ENCODE peak calls at places on chromosomes 2 and 18, in ten cellular contexts. S is IMR-90; U is cardiac fibroblast; Q is GM12878; I is right cardiac atrium; C is neuronal stem cell; V is Jurkat, Clone E6-1; W is aorta; N is HL-60; Z is heart right ventricle. O is an unnamed sample.

GRCh38 chr2:200397785-200398184 is 91.3 kb downstream of the SPATS2L start:
- DNase-seq in W (no peak), U (peak; percentile 36), C (no peak), S (peak; percentile 64), N (no peak), I (no peak), Q (no peak), V (no peak), Z (no peak), O (no peak)

GRCh38 chr2:149258531-149258930 is 71.9 kb upstream of the LYPD6 start:
- DNase-seq in Q (no peak), I (no peak), Z (no peak), V (no peak), S (no peak), C (no peak), W (no peak), U (no peak), N (no peak), O (no peak)

GRCh38 chr18:3211236-3211992 is 8.4 kb downstream of the MYOM1 start:
- DNase-seq in N (no peak), I (no peak), U (peak; percentile 65), V (no peak), W (no peak), Z (no peak), Q (no peak), S (peak; percentile 6), C (no peak), O (no peak)

GRCh38 chr18:7726522-7726921 is 159.4 kb downstream of the PTPRM start:
- DNase-seq in Q (no peak), V (no peak), S (no peak), Z (no peak), C (no peak), I (no peak), W (no peak), N (no peak), U (no peak), O (no peak)

GRCh38 chr2:217258170-217258569 is 398.3 kb upstream of the TNP1 start:
- DNase-seq in S (no peak), Q (no peak), N (no peak), W (no peak), C (no peak), V (no peak), U (no peak), Z (no peak), I (no peak), O (no peak)

GRCh38 chr2:11417946-11418585 is 47.9 kb downstream of the E2F6 start:
- DNase-seq in C (no peak), V (peak; percentile 20), Z (no peak), I (no peak), U (peak; percentile 32), N (peak; percentile 60), S (no peak), W (no peak), Q (no peak), O (no peak)

GRCh38 chr2:15758779-15759343 is 167.2 kb downstream of the DDX1 start:
- DNase-seq in C (no peak), W (peak; percentile 21), N (no peak), Z (no peak), I (no peak), S (no peak), V (no peak), U (no peak), Q (no peak), O (no peak)

GRCh38 chr2:190376083-190376482 is 32.1 kb upstream of the MFSD6 start:
- DNase-seq in Q (no peak), U (no peak), W (no peak), N (no peak), C (no peak), Z (no peak), S (no peak), V (no peak), I (no peak), O (no peak)

GRCh38 chr2:128064353-128064752 is 26.6 kb upstream of the UGGT1 start:
- DNase-seq in I (no peak), C (no peak), Q (no peak), U (no peak), N (no peak), V (no peak), Z (no peak), S (no peak), W (no peak), O (no peak)

GRCh38 chr2:104744537-104744936 is 109.4 kb upstream of the POU3F3 start:
- DNase-seq in Q (no peak), C (no peak), V (no peak), Z (no peak), I (no peak), W (no peak), U (no peak), N (no peak), S (no peak), O (no peak)

GRCh38 chr2:8983571-8983970 is 19.9 kb downstream of the MBOAT2 start:
- DNase-seq in S (no peak), C (no peak), W (no peak), Z (no peak), N (no peak), U (peak; percentile 54), V (no peak), I (no peak), Q (no peak), O (no peak)

GRCh38 chr2:231185050-231185725 is 13.2 kb upstream of the ARMC9 start:
- DNase-seq in U (no peak), Z (no peak), N (no peak), C (no peak), W (no peak), I (peak; percentile 60), Q (no peak), V (no peak), S (no peak), O (no peak)

GRCh38 chr2:183898641-183899040 is 699.7 kb upstream of the ZNF804A start:
- DNase-seq in Z (no peak), V (no peak), U (no peak), S (no peak), Q (no peak), I (no peak), W (no peak), N (no peak), C (no peak), O (peak; percentile 73)

GRCh38 chr18:55220523-55220922 is 261.3 kb upstream of the CCDC68 start:
- DNase-seq in W (no peak), S (no peak), Q (peak; percentile 33), U (no peak), C (no peak), V (no peak), Z (no peak), I (no peak), N (no peak), O (no peak)

DNA sequence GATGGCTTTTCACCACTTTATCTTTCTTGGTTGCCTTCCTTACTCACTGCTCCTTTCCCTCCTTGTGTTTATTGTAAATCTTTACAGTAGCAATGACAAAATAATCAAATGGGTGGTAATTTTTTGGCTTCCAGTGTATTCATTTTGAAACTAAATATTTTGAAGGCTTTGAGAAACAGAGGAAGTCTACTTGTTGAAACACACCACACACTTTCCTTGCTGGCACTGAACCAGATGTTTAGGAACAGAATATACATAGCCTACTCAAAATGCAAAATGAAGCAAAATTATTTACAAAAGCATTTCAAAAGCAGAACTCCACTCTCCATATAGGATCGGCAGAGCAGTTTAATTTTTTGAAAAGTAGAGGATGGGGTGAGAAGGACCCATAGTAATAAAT is 189.8 kb downstream of the LTBP1 start:
- DNase-seq in U (peak; percentile 57), W (no peak), I (no peak), V (no peak), S (peak; percentile 40), N (no peak), C (no peak), Q (peak; percentile 1), Z (no peak), O (no peak)
- H3K4me3 ChIP-seq in U (peak overlapping the region; percentile 82), W (peak overlapping the region; percentile 97), I (peak overlapping the region; percentile 58), V (no peak overlapping the region), S (peak overlapping the region; percentile 74), N (no peak overlapping the region), C (no peak overlapping the region), Q (no peak overlapping the region), Z (peak overlapping the region; percentile 50), O (no peak overlapping the region)

DNA sequence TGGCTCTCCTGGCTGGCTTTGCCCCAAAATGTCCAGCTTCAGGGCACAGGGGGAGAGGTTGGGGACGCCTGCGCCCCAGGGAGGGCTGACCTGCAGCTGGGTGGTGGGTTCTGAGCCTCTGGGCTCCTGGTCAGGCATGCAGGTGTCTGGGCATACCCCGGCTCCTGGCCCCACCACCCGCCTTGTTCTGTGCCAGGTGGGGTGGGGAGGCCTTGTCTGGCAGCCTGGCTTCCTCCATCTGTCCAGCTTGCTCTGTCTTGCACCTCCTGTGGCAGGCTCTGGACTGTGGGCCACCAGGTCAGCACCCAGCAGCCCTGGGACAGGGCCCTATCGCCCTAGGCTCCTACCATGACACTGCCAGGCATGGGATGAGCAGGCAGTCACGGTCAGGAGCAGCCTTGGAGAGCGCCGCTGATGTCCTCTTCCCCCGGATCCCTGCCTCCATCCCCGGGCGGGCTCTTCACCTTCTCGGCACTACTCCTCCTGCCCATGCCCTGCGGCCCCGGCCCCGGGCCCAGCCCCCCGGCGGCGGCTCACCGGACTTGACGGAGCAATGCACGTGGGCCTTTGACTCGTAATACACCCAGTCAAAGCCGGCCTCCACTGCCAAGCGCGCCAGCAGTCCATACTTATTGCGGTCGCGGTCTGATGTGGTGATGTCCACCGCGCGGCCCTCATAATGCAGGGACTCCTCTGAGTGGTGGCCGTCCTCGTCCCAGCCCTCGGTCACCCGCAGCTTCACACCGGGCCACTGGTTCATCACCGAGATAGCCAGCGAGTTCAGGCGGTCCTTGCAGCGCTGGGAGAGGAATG is 3.6 kb downstream of the IHH start:
- DNase-seq in I (no peak), W (no peak), V (no peak), Q (no peak), U (no peak), C (no peak), S (no peak), Z (no peak), N (no peak), O (no peak)
- H3K4me3 ChIP-seq in I (no peak overlapping the region), W (no peak overlapping the region), V (no peak overlapping the region), Q (no peak overlapping the region), U (no peak overlapping the region), C (peak overlapping the region; percentile 66), S (no peak overlapping the region), Z (no peak overlapping the region), N (no peak overlapping the region), O (no peak overlapping the region)

GRCh38 chr2:207150294-207150693 is 15.5 kb downstream of the KLF7 start:
- DNase-seq in U (no peak), Q (no peak), C (no peak), W (no peak), N (no peak), S (no peak), Z (no peak), I (no peak), V (no peak), O (no peak)
- H3K4me3 ChIP-seq in U (no peak overlapping the region), Q (no peak overlapping the region), C (no peak overlapping the region), W (no peak overlapping the region), N (peak overlapping the region; percentile 3), S (no peak overlapping the region), Z (no peak overlapping the region), I (peak overlapping the region; percentile 9), V (no peak overlapping the region), O (no peak overlapping the region)

GRCh38 chr2:107817378-107817777 is 9.3 kb upstream of the RGPD4 start:
- DNase-seq in C (no peak), Z (no peak), Q (no peak), U (no peak), N (no peak), W (no peak), S (no peak), I (no peak), V (no peak), O (no peak)

GRCh38 chr2:107824848-107825563 is 1.7 kb upstream of the RGPD4 start:
- DNase-seq in I (no peak), Z (no peak), Q (no peak), C (no peak), U (no peak), V (no peak), W (no peak), N (no peak), S (no peak), O (no peak)

GRCh38 chr2:107822302-107822701 is 4.4 kb upstream of the RGPD4 start:
- DNase-seq in Q (no peak), Z (no peak), I (no peak), C (no peak), S (no peak), N (no peak), U (no peak), W (no peak), V (no peak), O (no peak)
- H3K4me3 ChIP-seq in Q (no peak overlapping the region), Z (no peak overlapping the region), I (no peak overlapping the region), C (no peak overlapping the region), S (no peak overlapping the region), N (no peak overlapping the region), U (no peak overlapping the region), W (no peak overlapping the region), V (no peak overlapping the region), O (no peak overlapping the region)